ENCODE peak calls at places on chromosomes 13 and 19, in eight cellular contexts. L is CD8-positive, alpha-beta T cell; R is omental fat pad; E is K562; Z is neural progenitor cell; N is heart left ventricle; J is fibroblast of pulmonary artery; V is psoas muscle. X is an unnamed sample.

GRCh38 chr19:10333758-10334339 is 520 bp upstream of the RAVER1 start:
- DNase-seq in L (no peak), R (no peak), E (no peak), Z (peak; percentile 33), N (no peak), J (peak; percentile 4), V (no peak), X (no peak)

GRCh38 chr13:113643593-113643992 is 14.4 kb downstream of the ATP4B start:
- DNase-seq in L (no peak), R (no peak), E (no peak), Z (no peak), N (no peak), J (no peak), V (no peak), X (no peak)

GRCh38 chr19:41386442-41386841 is 10.1 kb downstream of the TMEM91 start:
- DNase-seq in L (no peak), R (peak; percentile 32), E (peak; percentile 25), Z (no peak), N (peak; percentile 42), J (peak; percentile 31), V (no peak), X (no peak)

GRCh38 chr13:60226507-60226906 is 62.8 kb upstream of the DIAPH3 start:
- DNase-seq in L (no peak), R (no peak), E (peak; percentile 76), Z (peak; percentile 69), N (no peak), J (peak; percentile 48), V (no peak), X (no peak)

GRCh38 chr13:34357435-34358232 is 539.7 kb downstream of the RFC3 start:
- DNase-seq in L (no peak), R (no peak), E (no peak), Z (peak; percentile 3), N (no peak), J (peak; percentile 74), V (no peak), X (no peak)

GRCh38 chr13:113297370-113297871 is 382 bp downstream of the LAMP1 start:
- DNase-seq in L (peak; percentile 18), R (no peak), E (peak; percentile 40), Z (no peak), N (no peak), J (peak; percentile 11), V (no peak), X (no peak)

GRCh38 chr19:55632463-55632834 is 8.1 kb upstream of the ZNF784 start:
- DNase-seq in L (peak; percentile 72), R (peak; percentile 100), E (peak; percentile 95), Z (peak; percentile 97), N (peak; percentile 83), J (peak; percentile 98), V (peak; percentile 73), X (no peak)

GRCh38 chr19:17482877-17483604 is 12.7 kb downstream of the SLC27A1 start:
- DNase-seq in L (no peak), R (no peak), E (no peak), Z (no peak), N (no peak), J (no peak), V (no peak), X (no peak)

GRCh38 chr13:26950968-26951367 is 190.4 kb upstream of the GPR12 start:
- DNase-seq in L (no peak), R (no peak), E (no peak), Z (no peak), N (no peak), J (no peak), V (no peak), X (no peak)

GRCh38 chr13:26949701-26950345 is 189.2 kb upstream of the GPR12 start:
- DNase-seq in L (no peak), R (no peak), E (no peak), Z (no peak), N (no peak), J (no peak), V (no peak), X (no peak)

GRCh38 chr13:26946675-26947342 is 186.2 kb upstream of the GPR12 start:
- DNase-seq in L (no peak), R (no peak), E (peak; percentile 66), Z (peak; percentile 75), N (no peak), J (peak; percentile 83), V (no peak), X (no peak)

GRCh38 chr13:26950546-26950945 is 190.0 kb upstream of the GPR12 start:
- DNase-seq in L (no peak), R (no peak), E (no peak), Z (no peak), N (no peak), J (no peak), V (no peak), X (no peak)

DNA sequence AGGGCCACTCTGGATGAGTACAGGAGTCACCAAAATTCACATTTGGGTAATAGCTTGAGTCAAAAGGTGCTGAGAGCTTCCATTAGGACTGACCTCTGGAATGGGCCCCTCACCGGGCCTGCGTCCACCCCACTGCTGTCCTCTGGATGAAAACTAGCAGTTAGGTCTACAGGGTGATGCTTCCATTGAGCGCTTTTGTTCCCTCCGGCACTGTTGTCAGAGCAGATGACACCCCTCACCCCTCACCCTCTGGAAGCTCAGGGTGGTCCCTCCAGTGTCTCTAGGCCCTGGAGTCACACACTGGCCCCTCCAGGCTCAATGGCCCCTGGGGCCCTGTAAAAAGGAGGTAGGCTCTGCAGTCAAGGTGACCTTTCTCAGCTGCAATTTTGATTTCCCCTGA is 187.8 kb upstream of the GPR12 start:
- DNase-seq in L (no peak), R (no peak), E (no peak), Z (no peak), N (no peak), J (no peak), V (no peak), X (no peak)
- TF ChIP-seq CTCF in L (no peak), R (no peak), E (no peak), Z (no peak), N (no peak), J (no peak), V (no peak), X (no peak)

GRCh38 chr19:49147923-49148682 is 7.1 kb downstream of the HRC start:
- DNase-seq in L (no peak), R (no peak), E (peak; percentile 83), Z (no peak), N (peak; percentile 69), J (no peak), V (no peak), X (no peak)

GRCh38 chr19:49149652-49150105 is 5.5 kb downstream of the HRC start:
- DNase-seq in L (no peak), R (no peak), E (peak; percentile 83), Z (peak; percentile 92), N (peak; percentile 76), J (peak; percentile 91), V (peak; percentile 87), X (peak; percentile 84)

GRCh38 chr19:49148784-49149651 is 6.2 kb downstream of the HRC start:
- DNase-seq in L (peak; percentile 53), R (peak; percentile 100), E (peak; percentile 99), Z (peak; percentile 100), N (peak; percentile 99), J (peak; percentile 94), V (peak; percentile 97), X (peak; percentile 99)

GRCh38 chr19:49142866-49143335 is 12.3 kb downstream of the HRC start:
- DNase-seq in L (no peak), R (peak; percentile 73), E (peak; percentile 94), Z (peak; percentile 98), N (peak; percentile 96), J (peak; percentile 92), V (peak; percentile 93), X (peak; percentile 92)

GRCh38 chr19:49145485-49146407 is 9.4 kb downstream of the HRC start:
- DNase-seq in L (peak; percentile 59), R (peak; percentile 90), E (peak; percentile 92), Z (peak; percentile 98), N (peak; percentile 79), J (peak; percentile 78), V (peak; percentile 90), X (peak; percentile 87)
- TF ChIP-seq CTCF in L (peak; percentile 91), R (no peak), E (peak; percentile 76), Z (peak; percentile 94), N (peak; percentile 91), J (peak; percentile 73), V (peak; percentile 88), X (peak; percentile 99)

GRCh38 chr19:3344608-3345598 is 21.5 kb upstream of the NFIC start:
- DNase-seq in L (no peak), R (no peak), E (no peak), Z (no peak), N (no peak), J (no peak), V (no peak), X (no peak)

GRCh38 chr19:3342246-3342645 is 24.1 kb upstream of the NFIC start:
- DNase-seq in L (no peak), R (no peak), E (no peak), Z (no peak), N (no peak), J (no peak), V (no peak), X (no peak)

GRCh38 chr19:3346677-3347353 is 19.6 kb upstream of the NFIC start:
- DNase-seq in L (no peak), R (no peak), E (no peak), Z (no peak), N (peak; percentile 81), J (peak; percentile 79), V (peak; percentile 89), X (no peak)

GRCh38 chr19:3345850-3346460 is 20.4 kb upstream of the NFIC start:
- DNase-seq in L (no peak), R (no peak), E (no peak), Z (no peak), N (no peak), J (no peak), V (no peak), X (no peak)

GRCh38 chr19:3343619-3344502 is 22.5 kb upstream of the NFIC start:
- DNase-seq in L (no peak), R (peak; percentile 69), E (peak; percentile 69), Z (no peak), N (peak; percentile 88), J (peak; percentile 90), V (peak; percentile 91), X (no peak)
- TF ChIP-seq CTCF in L (no peak), R (no peak), E (peak; percentile 54), Z (no peak), N (no peak), J (no peak), V (no peak), X (no peak)

GRCh38 chr19:46407891-46408426 is 5.4 kb downstream of the CCDC8 start:
- DNase-seq in L (no peak), R (no peak), E (no peak), Z (no peak), N (no peak), J (no peak), V (peak; percentile 8), X (no peak)

GRCh38 chr19:46408611-46409039 is 4.7 kb downstream of the CCDC8 start:
- DNase-seq in L (no peak), R (peak; percentile 41), E (no peak), Z (peak; percentile 44), N (peak; percentile 76), J (peak; percentile 62), V (peak; percentile 79), X (no peak)

GRCh38 chr19:46404039-46404883 is 9.1 kb downstream of the CCDC8 start:
- DNase-seq in L (no peak), R (no peak), E (peak; percentile 33), Z (peak; percentile 40), N (peak; percentile 58), J (peak; percentile 41), V (peak; percentile 66), X (no peak)

GRCh38 chr19:46402725-46403124 is 10.6 kb downstream of the CCDC8 start:
- DNase-seq in L (no peak), R (no peak), E (no peak), Z (no peak), N (no peak), J (no peak), V (peak; percentile 28), X (no peak)

DNA sequence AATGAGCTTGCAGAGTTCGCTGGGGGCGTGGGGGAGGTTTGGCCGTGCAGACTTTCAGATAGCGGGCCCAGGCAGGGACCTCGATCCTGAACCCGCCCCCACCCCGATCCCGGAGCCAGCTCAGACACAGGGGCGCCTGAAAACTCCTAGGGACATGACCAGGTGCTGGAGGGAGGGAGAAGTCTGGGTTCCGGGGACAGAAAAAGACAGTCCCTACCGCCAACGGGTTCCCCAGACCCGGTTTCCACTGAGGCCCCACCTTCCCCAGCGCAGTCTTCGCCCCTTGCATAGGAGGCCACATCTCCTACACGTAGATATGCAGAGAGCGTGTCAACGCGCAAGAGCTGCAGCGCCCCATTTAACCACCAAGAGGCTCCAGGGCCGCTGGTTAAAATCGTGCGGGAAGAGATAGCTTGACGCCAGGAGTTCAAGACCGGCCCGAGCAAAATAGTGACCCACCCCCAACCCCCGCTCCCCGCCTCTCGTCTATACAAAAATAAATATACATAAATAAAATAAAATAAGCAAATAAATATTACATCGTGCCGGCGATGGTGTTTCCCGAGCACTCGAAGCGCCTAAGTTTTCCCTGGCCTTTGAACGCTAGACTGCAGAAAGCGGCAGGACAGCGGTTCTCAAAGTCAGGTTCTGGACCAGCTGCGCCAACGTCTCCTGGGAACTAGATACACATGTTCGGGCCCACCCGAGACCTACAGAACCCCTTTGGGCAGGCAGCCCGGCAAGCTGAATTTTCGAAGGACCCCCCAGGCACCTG is 8.3 kb downstream of the CCDC8 start:
- DNase-seq in L (no peak), R (no peak), E (peak; percentile 84), Z (peak; percentile 75), N (no peak), J (peak; percentile 63), V (peak; percentile 50), X (no peak)
- TF ChIP-seq CTCF in L (no peak), R (no peak), E (peak; percentile 61), Z (peak; percentile 45), N (no peak), J (peak; percentile 27), V (no peak), X (peak; percentile 58)

X was measured in type B pancreatic cell.